ENCODE peak calls at places on chromosomes 13 and 19, in ten cellular contexts. G, K, W, O, I, C, R, M, J and L are unnamed samples.

GRCh38 chr13:51105046-51105445 is 6.0 kb downstream of the C13orf42 start:
- DNase-seq in G (no peak), K (no peak), W (no peak), O (no peak), I (no peak), C (no peak), R (no peak), M (no peak), J (no peak), L (no peak)

GRCh38 chr19:18896421-18896841 is 473 bp upstream of the CERS1 start:
- DNase-seq in G (no peak), K (no peak), W (no peak), O (peak), I (no peak), C (no peak), R (no peak), M (no peak), J (no peak), L (no peak)

GRCh38 chr19:56111601-56112312 is 9.3 kb downstream of the ZNF787 start:
- DNase-seq in G (peak), K (peak), W (no peak), O (no peak), I (no peak), C (no peak), R (peak), M (peak), J (no peak), L (no peak)

GRCh38 chr13:37495046-37495445 is 103.5 kb downstream of the POSTN start:
- DNase-seq in G (no peak), K (no peak), W (peak), O (no peak), I (peak), C (no peak), R (no peak), M (no peak), J (peak), L (no peak)

GRCh38 chr19:4206818-4207484 is 22.4 kb upstream of the EBI3 start:
- DNase-seq in G (no peak), K (no peak), W (peak), O (peak), I (peak), C (no peak), R (no peak), M (peak), J (peak), L (no peak)

GRCh38 chr19:32404939-32405430 is 585 bp upstream of the DPY19L3 start:
- DNase-seq in G (peak), K (no peak), W (peak), O (no peak), I (peak), C (peak), R (peak), M (peak), J (peak), L (peak)

GRCh38 chr19:48249502-48250014 is 6.2 kb downstream of the CARD8 start:
- DNase-seq in G (no peak), K (peak), W (peak), O (no peak), I (peak), C (peak), R (peak), M (no peak), J (no peak), L (no peak)

GRCh38 chr19:28420731-28421550 is 792.0 kb downstream of the UQCRFS1 start:
- DNase-seq in G (no peak), K (no peak), W (no peak), O (no peak), I (no peak), C (no peak), R (no peak), M (no peak), J (no peak), L (no peak)

GRCh38 chr13:59176775-59177174 is 987.0 kb downstream of the DIAPH3 start:
- DNase-seq in G (no peak), K (no peak), W (no peak), O (no peak), I (no peak), C (no peak), R (no peak), M (no peak), J (no peak), L (no peak)
- TF ChIP-seq CTCF in G (no peak), K (no peak), W (peak), O (no peak), I (peak), C (peak), R (no peak), M (no peak), J (peak), L (peak)

DNA sequence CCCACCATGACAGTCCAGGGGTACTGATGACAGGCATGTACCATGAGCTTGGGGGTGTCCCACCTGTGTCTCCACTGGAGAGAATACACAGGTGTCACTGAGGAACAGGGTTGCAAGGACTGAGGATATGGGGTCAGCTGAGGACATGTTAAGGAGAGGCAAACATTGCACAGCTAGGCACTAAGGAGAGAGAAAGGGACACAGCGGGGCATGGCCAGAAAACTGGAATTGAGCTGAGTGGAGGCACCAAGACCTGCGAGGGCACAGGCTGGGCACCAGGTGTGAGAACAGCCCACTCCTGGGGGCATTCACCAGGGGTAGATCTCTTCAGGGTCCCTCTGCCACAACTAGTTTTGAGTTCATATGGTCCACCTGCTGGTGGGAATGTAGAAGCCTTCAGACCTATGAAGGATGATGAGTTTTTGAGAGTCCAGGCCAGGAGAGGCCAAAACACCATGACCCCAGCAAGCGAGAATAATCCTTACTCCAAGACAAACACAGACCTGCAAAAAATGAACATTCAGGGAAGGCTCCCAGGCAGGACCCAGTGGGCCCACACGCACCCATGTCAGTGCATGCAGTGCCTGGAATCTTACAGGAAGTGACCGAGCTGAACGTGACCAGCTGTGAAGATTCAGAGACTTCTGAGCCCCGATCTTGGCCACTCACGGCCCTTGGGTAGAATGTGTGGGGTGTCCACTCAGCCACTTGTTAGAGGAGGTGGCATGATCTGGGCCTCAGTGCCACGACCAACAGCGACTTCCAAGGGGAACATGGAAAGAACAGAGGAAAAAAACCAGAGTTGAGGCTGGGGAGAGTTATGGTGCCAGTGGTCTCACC is 1.4 kb upstream of the ZNF584 start:
- DNase-seq in G (no peak), K (no peak), W (peak), O (no peak), I (no peak), C (no peak), R (no peak), M (peak), J (no peak), L (no peak)
- TF ChIP-seq CTCF in G (peak), K (peak), W (peak), O (peak), I (peak), C (peak), R (peak), M (peak), J (peak), L (peak)

GRCh38 chr19:6127716-6128335 is 7.6 kb upstream of the ACSBG2 start:
- DNase-seq in G (no peak), K (no peak), W (peak), O (no peak), I (peak), C (no peak), R (no peak), M (no peak), J (peak), L (no peak)

GRCh38 chr19:6125571-6125989 is 9.9 kb upstream of the ACSBG2 start:
- DNase-seq in G (peak), K (peak), W (peak), O (no peak), I (peak), C (peak), R (no peak), M (peak), J (peak), L (peak)

GRCh38 chr19:6126335-6126974 is 9.0 kb upstream of the ACSBG2 start:
- DNase-seq in G (no peak), K (no peak), W (peak), O (peak), I (peak), C (no peak), R (no peak), M (peak), J (peak), L (no peak)
- TF ChIP-seq CTCF in G (peak), K (no peak), W (peak), O (peak), I (peak), C (no peak), R (no peak), M (no peak), J (peak), L (no peak)

GRCh38 chr13:41386206-41386605 is 71.1 kb upstream of the RGCC start:
- DNase-seq in G (no peak), K (no peak), W (no peak), O (no peak), I (no peak), C (no peak), R (no peak), M (no peak), J (no peak), L (no peak)

GRCh38 chr13:41388143-41388881 is 69.0 kb upstream of the RGCC start:
- DNase-seq in G (no peak), K (no peak), W (no peak), O (no peak), I (no peak), C (no peak), R (no peak), M (no peak), J (no peak), L (no peak)

GRCh38 chr13:41384749-41385503 is 72.4 kb upstream of the RGCC start:
- DNase-seq in G (no peak), K (no peak), W (peak), O (no peak), I (peak), C (no peak), R (no peak), M (no peak), J (peak), L (no peak)

DNA sequence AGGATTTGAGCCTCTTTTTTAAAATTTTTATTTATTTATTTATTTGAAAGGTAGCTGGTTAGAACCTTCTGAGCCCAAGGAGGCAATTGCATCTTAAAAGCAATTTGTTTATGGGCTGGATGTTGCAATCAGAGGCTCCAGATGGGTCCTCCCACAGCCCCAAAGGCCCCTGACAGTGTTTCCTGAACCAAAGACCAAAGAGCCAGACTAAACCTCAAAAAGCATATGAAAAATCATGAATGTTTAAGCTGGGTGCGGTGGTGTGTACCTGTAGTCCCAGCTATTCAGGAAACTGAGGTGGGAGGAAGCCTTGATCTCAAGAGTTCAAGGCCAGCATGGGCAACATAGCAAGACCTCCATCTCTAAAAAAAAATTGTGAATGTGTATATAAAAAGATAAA is 67.8 kb upstream of the RGCC start:
- DNase-seq in G (no peak), K (no peak), W (no peak), O (no peak), I (no peak), C (no peak), R (no peak), M (no peak), J (no peak), L (no peak)
- TF ChIP-seq CTCF in G (no peak), K (no peak), W (no peak), O (no peak), I (no peak), C (no peak), R (no peak), M (no peak), J (no peak), L (no peak)